ENCODE peak calls at places on chromosomes 1 and 21, in seven cellular contexts. J, N, V, C, A, P and Y are unnamed samples.

GRCh38 chr1:145963218-145964019 is 956 bp downstream of the ANKRD34A start:
- DNase-seq in A (no peak), P (no peak), C (no peak), V (no peak), J (peak; percentile 85), N (no peak), Y (no peak)

GRCh38 chr21:46421756-46422555 is 36.7 kb upstream of the DIP2A start:
- DNase-seq in V (no peak), A (no peak), J (no peak), C (no peak), N (no peak), P (peak; percentile 42), Y (no peak)

GRCh38 chr21:15000076-15000475 is 64.7 kb downstream of the NRIP1 start:
- DNase-seq in J (peak; percentile 68), A (no peak), P (no peak), C (no peak), N (no peak), V (no peak), Y (no peak)

GRCh38 chr1:225508538-225509375 is 80.9 kb upstream of the LBR start:
- DNase-seq in A (no peak), N (no peak), V (peak; percentile 39), C (no peak), J (peak; percentile 99), P (no peak), Y (peak; percentile 31)

GRCh38 chr1:31987231-31987630 is 26.4 kb upstream of the KHDRBS1 start:
- DNase-seq in V (no peak), C (no peak), N (no peak), J (no peak), P (no peak), A (no peak), Y (no peak)

GRCh38 chr1:204896787-204897469 is 26.3 kb downstream of the NFASC start:
- DNase-seq in P (no peak), J (no peak), N (no peak), V (no peak), C (no peak), A (no peak), Y (no peak)

GRCh38 chr1:184156521-184157395 is 105.2 kb downstream of the TSEN15 start:
- DNase-seq in P (no peak), V (no peak), A (no peak), N (no peak), C (no peak), J (no peak), Y (no peak)

GRCh38 chr1:42950146-42950480 is 8.6 kb downstream of the SLC2A1 start:
- DNase-seq in V (no peak), C (no peak), P (no peak), A (no peak), N (no peak), J (peak; percentile 81), Y (no peak)

DNA sequence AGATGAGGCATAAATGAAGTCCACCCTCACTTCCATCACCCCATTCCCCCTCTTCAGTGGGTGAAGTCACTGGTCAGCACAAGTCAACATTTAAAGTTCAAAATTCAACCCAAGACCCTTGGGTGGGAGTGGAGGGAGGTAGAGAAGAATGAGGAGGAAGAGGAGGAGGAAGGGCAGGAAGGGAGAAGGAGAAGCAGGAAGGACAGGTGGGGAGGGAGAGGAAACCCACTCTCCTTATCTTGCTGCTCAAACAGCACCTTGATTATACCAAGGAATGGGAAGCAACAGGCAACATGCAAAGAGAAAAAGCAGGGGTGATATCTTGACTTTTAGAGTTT is 4.0 kb upstream of the BTG2 start:
- DNase-seq in N (no peak), P (no peak), J (no peak), A (no peak), V (no peak), C (no peak), Y (no peak)
- H3K4me1 ChIP-seq in N (no peaks in the 10 kb centered on the region), P (no peaks in the 10 kb centered on the region), J (peaks cover 4% of the 10 kb centered on the region), A (peaks cover 11% of the 10 kb centered on the region), V (peaks cover 16% of the 10 kb centered on the region), C (peaks cover 5% of the 10 kb centered on the region), Y (peaks cover 11% of the 10 kb centered on the region)

GRCh38 chr1:160538985-160539651 is 16.1 kb upstream of the SLAMF6 start:
- DNase-seq in A (no peak), P (no peak), C (no peak), N (peak; percentile 64), V (peak; percentile 38), J (no peak), Y (no peak)

GRCh38 chr1:160539896-160540858 is 17.1 kb upstream of the SLAMF6 start:
- DNase-seq in A (no peak), C (no peak), V (peak; percentile 63), N (no peak), J (no peak), P (no peak), Y (no peak)

GRCh38 chr1:160534823-160535605 is 12.0 kb upstream of the SLAMF6 start:
- DNase-seq in P (no peak), V (no peak), C (no peak), A (no peak), N (no peak), J (no peak), Y (no peak)

GRCh38 chr1:160540859-160541233 is 17.8 kb upstream of the SLAMF6 start:
- DNase-seq in A (no peak), P (no peak), J (no peak), N (no peak), C (no peak), V (no peak), Y (no peak)

DNA sequence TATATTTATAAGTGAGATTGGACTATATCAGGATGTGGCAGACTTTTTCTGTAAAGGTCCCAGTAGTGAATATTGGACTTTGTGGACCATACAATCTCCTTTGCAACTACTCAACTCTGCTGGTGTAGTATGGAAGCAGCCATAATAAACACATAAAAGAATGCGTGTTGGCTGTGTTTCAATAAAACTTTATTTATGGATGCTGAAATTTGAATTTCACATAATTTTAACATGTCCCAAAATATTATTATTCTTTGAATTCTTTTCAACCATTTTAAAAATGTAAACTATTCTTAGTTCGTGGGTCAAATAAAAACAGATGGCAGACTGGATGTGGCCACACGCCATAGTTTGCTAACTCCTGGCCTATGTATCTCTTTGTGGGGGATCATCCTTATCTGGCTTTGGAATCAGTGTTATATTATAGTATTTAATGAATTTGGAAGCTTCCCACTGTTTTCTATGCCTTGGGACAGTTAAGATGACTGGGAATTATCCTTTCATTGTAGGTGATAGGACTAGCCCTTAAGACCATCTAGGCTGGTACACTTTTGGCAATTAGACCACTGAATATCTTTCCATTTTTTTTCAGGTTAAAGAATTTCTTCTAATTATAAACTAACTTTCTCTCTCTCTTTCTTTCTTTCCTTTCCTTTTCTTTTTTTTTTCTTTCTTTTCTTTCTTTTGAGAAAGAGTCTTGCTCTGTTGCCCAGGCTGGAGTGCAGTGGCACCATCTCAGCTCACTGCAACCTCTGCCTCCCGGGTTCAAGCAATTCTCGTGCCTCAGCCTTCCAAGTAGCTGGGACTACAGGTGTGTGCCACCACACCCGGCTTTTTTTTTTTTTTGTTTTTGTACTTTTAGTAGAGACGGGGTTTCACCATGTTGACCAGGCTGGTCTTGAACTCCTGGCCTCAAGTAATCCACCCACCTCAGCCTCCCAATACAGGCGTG is 14.9 kb upstream of the SLAMF6 start:
- DNase-seq in C (no peak), V (no peak), P (no peak), N (no peak), J (no peak), A (no peak), Y (no peak)
- H3K27ac ChIP-seq in C (no peak overlapping the region), V (peak overlapping the region; percentile 60), P (no peak overlapping the region), N (no peak overlapping the region), J (no peak overlapping the region), A (no peak overlapping the region), Y (no peak overlapping the region)

GRCh38 chr1:244211559-244211944 is 160.5 kb downstream of the ZBTB18 start:
- DNase-seq in A (no peak), C (no peak), J (peak; percentile 13), N (no peak), P (no peak), V (no peak), Y (peak; percentile 27)

GRCh38 chr1:244212219-244212618 is 161.1 kb downstream of the ZBTB18 start:
- DNase-seq in C (no peak), J (no peak), A (no peak), N (no peak), V (no peak), P (no peak), Y (no peak)

GRCh38 chr1:244212792-244213475 is 161.9 kb downstream of the ZBTB18 start:
- DNase-seq in V (no peak), N (no peak), A (no peak), C (no peak), J (no peak), P (no peak), Y (no peak)

GRCh38 chr1:244216836-244217235 is 165.8 kb downstream of the ZBTB18 start:
- DNase-seq in V (no peak), P (no peak), A (no peak), N (peak; percentile 42), J (no peak), C (no peak), Y (no peak)

DNA sequence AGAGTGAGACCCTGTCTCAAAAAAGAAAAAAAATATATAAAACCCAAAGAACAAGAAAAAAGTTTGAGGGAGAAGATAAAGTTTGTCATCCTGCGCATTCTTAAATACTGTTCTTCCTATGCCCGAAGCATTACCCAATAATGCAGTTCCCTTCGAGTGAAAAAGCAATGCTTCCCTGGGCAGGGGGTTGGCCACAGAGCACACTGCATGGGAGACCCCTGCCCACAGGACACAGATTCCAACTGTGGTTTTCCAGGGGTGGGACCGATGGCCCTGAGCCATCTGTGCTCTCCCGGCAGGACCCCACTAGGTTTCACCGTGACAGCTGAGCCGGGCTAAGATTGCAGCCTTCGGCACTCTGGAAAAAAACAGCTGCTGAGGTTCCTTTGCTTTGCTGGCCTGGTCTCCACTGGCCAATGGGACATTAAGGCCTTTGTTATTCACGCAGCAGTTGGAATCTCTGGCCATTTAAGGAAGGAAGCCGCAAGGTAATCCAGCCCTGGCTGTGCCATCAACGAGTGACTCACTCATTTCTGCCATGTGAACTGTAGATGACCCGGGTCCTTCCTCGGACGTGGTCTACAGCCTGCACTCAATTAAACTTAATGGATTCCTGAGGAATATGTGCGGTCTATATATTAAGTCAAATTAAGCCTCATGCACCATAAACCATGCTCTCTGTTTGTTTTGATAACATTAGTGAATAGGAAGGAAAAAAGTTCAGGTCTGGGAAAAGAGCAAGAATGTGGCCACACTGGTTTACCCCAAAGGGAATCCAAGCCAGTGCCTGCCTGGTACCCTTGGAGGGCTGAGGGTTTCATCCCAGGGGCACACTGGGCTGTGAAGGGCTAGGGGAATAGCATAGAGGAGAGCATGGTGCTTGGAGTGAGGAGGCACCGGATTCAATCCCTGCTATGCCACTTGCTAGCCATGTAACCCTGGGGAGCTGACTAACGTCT is 163.2 kb downstream of the ZBTB18 start:
- DNase-seq in C (no peak), P (peak; percentile 77), J (peak; percentile 98), N (peak; percentile 38), V (no peak), A (no peak), Y (no peak)
- TF ChIP-seq POLR2A in C (no peak), P (no peak), J (no peak), N (no peak), V (no peak), A (no peak), Y (no peak)

GRCh38 chr1:24828183-24828886 is 83.1 kb downstream of the CLIC4 start:
- DNase-seq in V (no peak), A (no peak), J (no peak), P (no peak), N (no peak), C (no peak), Y (no peak)

GRCh38 chr1:24826510-24826909 is 81.3 kb downstream of the CLIC4 start:
- DNase-seq in V (no peak), A (no peak), P (no peak), C (no peak), J (no peak), N (no peak), Y (no peak)

GRCh38 chr1:24822887-24823286 is 77.6 kb downstream of the CLIC4 start:
- DNase-seq in V (no peak), J (no peak), C (no peak), N (no peak), A (no peak), P (no peak), Y (no peak)

GRCh38 chr1:24827737-24828136 is 82.5 kb downstream of the CLIC4 start:
- DNase-seq in N (no peak), J (peak; percentile 44), P (no peak), C (no peak), A (no peak), V (no peak), Y (no peak)

GRCh38 chr1:24825174-24825573 is 79.9 kb downstream of the CLIC4 start:
- DNase-seq in P (no peak), N (no peak), J (no peak), A (no peak), C (no peak), V (no peak), Y (no peak)
- H3K4me1 ChIP-seq in P (no peaks in the 10 kb centered on the region), N (peaks cover 18% of the 10 kb centered on the region), J (peaks cover 20% of the 10 kb centered on the region), A (peaks cover 22% of the 10 kb centered on the region), C (peaks cover 3% of the 10 kb centered on the region), V (peaks cover 73% of the 10 kb centered on the region), Y (peaks cover 10% of the 10 kb centered on the region)